ENCODE peak calls at places on chromosomes 5 and 9, in six cellular contexts. One of them, this sample, is unnamed. For H3K27me3, the result is how much of the 10 kb centered on the place peaks cover.

GRCh38 chr9:4289411-4290380 is 10.2 kb downstream of the GLIS3 start:
- DNase-seq in sigmoid colon: no peak
- DNase-seq in stomach: no peak
- DNase-seq in H1: no peak
- DNase-seq in transverse colon: no peak
- DNase-seq in tibial nerve: no peak
- DNase-seq in this sample: no peak

GRCh38 chr9:113368960-113369582 is 7.7 kb downstream of the HDHD3 start:
- DNase-seq in sigmoid colon: no peak
- DNase-seq in stomach: no peak
- DNase-seq in H1: no peak
- DNase-seq in transverse colon: no peak
- DNase-seq in tibial nerve: no peak
- DNase-seq in this sample: no peak

GRCh38 chr9:111622626-111623025 is 8.5 kb upstream of the DNAJC25 start:
- DNase-seq in sigmoid colon: no peak
- DNase-seq in stomach: peak
- DNase-seq in H1: no peak
- DNase-seq in transverse colon: no peak
- DNase-seq in tibial nerve: peak
- DNase-seq in this sample: peak

GRCh38 chr9:117795271-117795670 is 91.1 kb downstream of the TLR4 start:
- DNase-seq in sigmoid colon: no peak
- DNase-seq in stomach: no peak
- DNase-seq in H1: no peak
- DNase-seq in transverse colon: no peak
- DNase-seq in tibial nerve: no peak
- DNase-seq in this sample: no peak

GRCh38 chr9:107866912-107867311 is 377.3 kb upstream of the KLF4 start:
- DNase-seq in sigmoid colon: no peak
- DNase-seq in stomach: no peak
- DNase-seq in H1: no peak
- DNase-seq in transverse colon: no peak
- DNase-seq in tibial nerve: peak
- DNase-seq in this sample: peak

GRCh38 chr5:31725996-31726395 is 87.1 kb downstream of the PDZD2 start:
- DNase-seq in sigmoid colon: no peak
- DNase-seq in stomach: no peak
- DNase-seq in H1: no peak
- DNase-seq in transverse colon: no peak
- DNase-seq in tibial nerve: no peak
- DNase-seq in this sample: no peak

GRCh38 chr9:80410106-80410505 is 838.3 kb downstream of the TLE4 start:
- DNase-seq in sigmoid colon: peak
- DNase-seq in stomach: no peak
- DNase-seq in H1: peak
- DNase-seq in transverse colon: no peak
- DNase-seq in tibial nerve: no peak
- DNase-seq in this sample: no peak

GRCh38 chr9:123922911-123923310 is 7.0 kb downstream of the DENND1A start:
- DNase-seq in sigmoid colon: no peak
- DNase-seq in stomach: no peak
- DNase-seq in H1: no peak
- DNase-seq in transverse colon: no peak
- DNase-seq in tibial nerve: no peak
- DNase-seq in this sample: no peak

GRCh38 chr9:89226076-89226475 is 47.5 kb upstream of the SHC3 start:
- DNase-seq in sigmoid colon: no peak
- DNase-seq in stomach: no peak
- DNase-seq in H1: peak
- DNase-seq in transverse colon: no peak
- DNase-seq in tibial nerve: no peak
- DNase-seq in this sample: peak

GRCh38 chr9:87036482-87036881 is 89.2 kb upstream of the GAS1 start:
- DNase-seq in sigmoid colon: no peak
- DNase-seq in stomach: no peak
- DNase-seq in H1: no peak
- DNase-seq in transverse colon: no peak
- DNase-seq in tibial nerve: no peak
- DNase-seq in this sample: no peak

DNA sequence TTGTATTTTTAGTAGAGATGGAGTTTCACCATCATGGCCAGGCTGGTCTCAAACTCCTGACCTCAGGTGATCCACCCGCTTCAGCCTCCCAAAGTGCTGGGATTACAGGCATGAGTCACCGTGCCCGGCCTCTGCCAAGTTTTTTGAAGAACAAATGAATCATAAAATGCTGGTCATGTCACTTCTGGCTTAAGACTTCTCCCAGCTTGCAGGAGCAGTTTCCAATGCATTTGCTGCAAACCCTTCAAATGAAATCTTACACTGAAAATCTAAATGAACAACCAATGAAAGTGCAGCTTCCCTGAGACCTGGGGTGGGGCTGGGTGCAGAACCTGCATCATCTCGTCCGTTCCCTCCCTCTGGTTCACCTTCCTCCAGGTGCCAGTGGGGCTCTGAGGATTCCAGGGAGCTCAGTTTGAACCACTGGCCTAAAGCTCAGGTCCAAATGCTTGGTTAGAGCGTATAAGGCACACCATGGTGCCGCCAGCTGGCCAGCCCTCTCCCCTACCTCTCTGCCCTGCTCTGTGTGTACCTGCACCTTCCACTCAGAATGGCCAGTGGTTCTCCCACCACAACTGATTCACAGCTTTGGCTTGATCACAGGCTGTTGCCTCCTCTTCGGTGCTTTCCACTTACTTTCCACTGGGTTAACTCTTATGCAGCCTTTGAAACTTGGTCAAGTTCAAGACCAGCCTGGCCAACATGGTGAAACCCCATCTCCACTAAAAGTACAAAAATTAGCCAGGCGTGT is 39.7 kb upstream of the FUBP3 start:
- DNase-seq in sigmoid colon: no peak
- DNase-seq in stomach: no peak
- DNase-seq in H1: no peak
- DNase-seq in transverse colon: peak
- DNase-seq in tibial nerve: no peak
- DNase-seq in this sample: no peak
- H3K27me3 ChIP-seq in sigmoid colon: half or more
- H3K27me3 ChIP-seq in stomach: half or more
- H3K27me3 ChIP-seq in H1: under half
- H3K27me3 ChIP-seq in transverse colon: half or more
- H3K27me3 ChIP-seq in tibial nerve: half or more
- H3K27me3 ChIP-seq in this sample: under half

GRCh38 chr5:84637662-84638375 is 253.1 kb upstream of the EDIL3 start:
- DNase-seq in sigmoid colon: no peak
- DNase-seq in stomach: no peak
- DNase-seq in H1: no peak
- DNase-seq in transverse colon: no peak
- DNase-seq in tibial nerve: no peak
- DNase-seq in this sample: no peak
- TF ChIP-seq EP300 in sigmoid colon: no peak
- TF ChIP-seq EP300 in stomach: no peak
- TF ChIP-seq EP300 in H1: no peak
- TF ChIP-seq EP300 in transverse colon: no peak
- TF ChIP-seq EP300 in tibial nerve: no peak
- TF ChIP-seq EP300 in this sample: no peak

GRCh38 chr5:123091988-123092583 is 3.0 kb downstream of the PRDM6 start:
- DNase-seq in sigmoid colon: no peak
- DNase-seq in stomach: no peak
- DNase-seq in H1: no peak
- DNase-seq in transverse colon: no peak
- DNase-seq in tibial nerve: no peak
- DNase-seq in this sample: no peak
- H3K27me3 ChIP-seq in sigmoid colon: half or more
- H3K27me3 ChIP-seq in stomach: half or more
- H3K27me3 ChIP-seq in H1: half or more
- H3K27me3 ChIP-seq in transverse colon: half or more
- H3K27me3 ChIP-seq in tibial nerve: half or more
- H3K27me3 ChIP-seq in this sample: under half

GRCh38 chr9:129174724-129175514 is 3.1 kb downstream of the IER5L start:
- DNase-seq in sigmoid colon: peak
- DNase-seq in stomach: peak
- DNase-seq in H1: no peak
- DNase-seq in transverse colon: peak
- DNase-seq in tibial nerve: peak
- DNase-seq in this sample: peak
- TF ChIP-seq EP300 in sigmoid colon: no peak
- TF ChIP-seq EP300 in stomach: no peak
- TF ChIP-seq EP300 in H1: no peak
- TF ChIP-seq EP300 in transverse colon: no peak
- TF ChIP-seq EP300 in tibial nerve: no peak
- TF ChIP-seq EP300 in this sample: no peak

GRCh38 chr9:133667759-133668450 is 31.7 kb downstream of the DBH start:
- DNase-seq in sigmoid colon: no peak
- DNase-seq in stomach: no peak
- DNase-seq in H1: no peak
- DNase-seq in transverse colon: no peak
- DNase-seq in tibial nerve: no peak
- DNase-seq in this sample: no peak

GRCh38 chr9:133671371-133671770 is 35.2 kb downstream of the DBH start:
- DNase-seq in sigmoid colon: no peak
- DNase-seq in stomach: no peak
- DNase-seq in H1: no peak
- DNase-seq in transverse colon: no peak
- DNase-seq in tibial nerve: no peak
- DNase-seq in this sample: no peak

GRCh38 chr9:133670466-133670865 is 34.3 kb downstream of the DBH start:
- DNase-seq in sigmoid colon: no peak
- DNase-seq in stomach: no peak
- DNase-seq in H1: no peak
- DNase-seq in transverse colon: no peak
- DNase-seq in tibial nerve: no peak
- DNase-seq in this sample: peak

GRCh38 chr9:133666845-133667244 is 30.7 kb downstream of the DBH start:
- DNase-seq in sigmoid colon: no peak
- DNase-seq in stomach: no peak
- DNase-seq in H1: no peak
- DNase-seq in transverse colon: no peak
- DNase-seq in tibial nerve: no peak
- DNase-seq in this sample: no peak

GRCh38 chr9:133669402-133669801 is 33.2 kb downstream of the DBH start:
- DNase-seq in sigmoid colon: no peak
- DNase-seq in stomach: no peak
- DNase-seq in H1: no peak
- DNase-seq in transverse colon: no peak
- DNase-seq in tibial nerve: no peak
- DNase-seq in this sample: no peak
- H3K27me3 ChIP-seq in sigmoid colon: under half
- H3K27me3 ChIP-seq in stomach: under half
- H3K27me3 ChIP-seq in H1: under half
- H3K27me3 ChIP-seq in transverse colon: under half
- H3K27me3 ChIP-seq in tibial nerve: under half
- H3K27me3 ChIP-seq in this sample: under half

GRCh38 chr5:6705088-6705487 is 8.1 kb upstream of the TENT4A start:
- DNase-seq in sigmoid colon: no peak
- DNase-seq in stomach: no peak
- DNase-seq in H1: no peak
- DNase-seq in transverse colon: no peak
- DNase-seq in tibial nerve: no peak
- DNase-seq in this sample: no peak
- TF ChIP-seq EP300 in sigmoid colon: no peak
- TF ChIP-seq EP300 in stomach: no peak
- TF ChIP-seq EP300 in H1: no peak
- TF ChIP-seq EP300 in transverse colon: no peak
- TF ChIP-seq EP300 in tibial nerve: no peak
- TF ChIP-seq EP300 in this sample: no peak